ENCODE peak calls at places on chromosomes 6 and 20, in six cellular contexts. D is H1, P is GM12891, I is GM12878, T is K562, O is HepG2. K is an unnamed sample.

GRCh38 chr6:48641544-48641943 is 530.5 kb upstream of the PTCHD4 start:
- DNase-seq in D (no peak), P (no peak), I (no peak), T (no peak), O (no peak), K (no peak)

GRCh38 chr20:43799150-43799711 is 72.4 kb upstream of the GTSF1L start:
- DNase-seq in D (no peak), P (no peak), I (no peak), T (no peak), O (no peak), K (no peak)

GRCh38 chr20:44181611-44182010 is 5.4 kb downstream of the JPH2 start:
- DNase-seq in D (no peak), P (no peak), I (no peak), T (no peak), O (no peak), K (no peak)

GRCh38 chr6:108497883-108498282 is 62.8 kb upstream of the FOXO3 start:
- DNase-seq in D (no peak), P (no peak), I (no peak), T (peak), O (peak), K (no peak)

GRCh38 chr20:49636447-49636846 is 68.5 kb upstream of the PTGIS start:
- DNase-seq in D (no peak), P (no peak), I (no peak), T (no peak), O (no peak), K (no peak)

GRCh38 chr6:137722749-137723272 is 144.2 kb upstream of the TNFAIP3 start:
- DNase-seq in D (no peak), P (no peak), I (no peak), T (no peak), O (no peak), K (no peak)

GRCh38 chr6:62999796-63000195 is 211.5 kb upstream of the FKBP1C start:
- DNase-seq in D (no peak), P (no peak), I (no peak), T (no peak), O (no peak), K (no peak)

GRCh38 chr6:33126101-33126714 is 50.4 kb downstream of the HLA-DPB1 start:
- DNase-seq in D (no peak), P (no peak), I (no peak), T (peak), O (peak), K (no peak)

GRCh38 chr6:127586372-127586771 is 9.4 kb downstream of the C6orf58 start:
- DNase-seq in D (no peak), P (no peak), I (no peak), T (no peak), O (peak), K (no peak)

GRCh38 chr6:129713806-129714338 is 3.9 kb upstream of the ARHGAP18 start:
- DNase-seq in D (no peak), P (no peak), I (no peak), T (no peak), O (no peak), K (no peak)

GRCh38 chr6:1391692-1392309 is 2.4 kb downstream of the FOXF2 start:
- DNase-seq in D (no peak), P (no peak), I (no peak), T (no peak), O (no peak), K (no peak)

GRCh38 chr20:45235995-45236394 is 14.8 kb downstream of the SEMG2 start:
- DNase-seq in D (peak), P (no peak), I (no peak), T (peak), O (no peak), K (no peak)

GRCh38 chr6:140462495-140463311 is 1088.3 kb upstream of the CITED2 start:
- DNase-seq in D (no peak), P (no peak), I (no peak), T (no peak), O (no peak), K (no peak)

GRCh38 chr6:111484655-111484974 is 1.6 kb upstream of the REV3L start:
- DNase-seq in D (no peak), P (no peak), I (no peak), T (no peak), O (peak), K (no peak)

GRCh38 chr20:55090301-55090700 is 614.9 kb downstream of the DOK5 start:
- DNase-seq in D (no peak), P (no peak), I (no peak), T (no peak), O (no peak), K (no peak)

DNA sequence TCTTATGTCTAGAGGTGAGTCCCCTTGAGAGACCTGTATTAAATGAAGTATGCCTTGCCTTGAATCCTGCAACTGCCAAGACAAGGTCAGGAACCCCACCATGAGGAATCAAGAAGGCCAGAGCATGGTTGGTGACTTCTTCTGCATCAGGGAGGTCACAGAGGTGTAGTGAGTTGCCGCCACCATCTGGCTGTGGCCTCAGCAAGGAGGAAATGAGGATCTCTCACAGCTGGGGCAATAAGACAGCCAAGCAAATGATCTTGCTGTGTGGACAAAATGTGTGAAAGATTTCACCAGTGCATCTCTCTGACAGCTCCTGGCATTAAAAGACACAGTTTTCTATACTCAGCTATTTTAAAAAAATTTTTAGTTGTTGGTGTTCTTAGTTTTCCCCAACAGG is 611.0 kb downstream of the DOK5 start:
- DNase-seq in D (no peak), P (no peak), I (no peak), T (no peak), O (no peak), K (no peak)
- TF ChIP-seq TAF1 in D (no peak), P (no peak), I (no peak), T (no peak), O (no peak), K (no peak)

GRCh38 chr20:18218249-18218648 is 70.1 kb upstream of the ZNF133 start:
- DNase-seq in D (no peak), P (no peak), I (no peak), T (no peak), O (no peak), K (no peak)
- TF ChIP-seq POLR2AphosphoS5 in D (no peak), P (no peak), I (no peak), T (no peak), O (no peak), K (no peak)

DNA sequence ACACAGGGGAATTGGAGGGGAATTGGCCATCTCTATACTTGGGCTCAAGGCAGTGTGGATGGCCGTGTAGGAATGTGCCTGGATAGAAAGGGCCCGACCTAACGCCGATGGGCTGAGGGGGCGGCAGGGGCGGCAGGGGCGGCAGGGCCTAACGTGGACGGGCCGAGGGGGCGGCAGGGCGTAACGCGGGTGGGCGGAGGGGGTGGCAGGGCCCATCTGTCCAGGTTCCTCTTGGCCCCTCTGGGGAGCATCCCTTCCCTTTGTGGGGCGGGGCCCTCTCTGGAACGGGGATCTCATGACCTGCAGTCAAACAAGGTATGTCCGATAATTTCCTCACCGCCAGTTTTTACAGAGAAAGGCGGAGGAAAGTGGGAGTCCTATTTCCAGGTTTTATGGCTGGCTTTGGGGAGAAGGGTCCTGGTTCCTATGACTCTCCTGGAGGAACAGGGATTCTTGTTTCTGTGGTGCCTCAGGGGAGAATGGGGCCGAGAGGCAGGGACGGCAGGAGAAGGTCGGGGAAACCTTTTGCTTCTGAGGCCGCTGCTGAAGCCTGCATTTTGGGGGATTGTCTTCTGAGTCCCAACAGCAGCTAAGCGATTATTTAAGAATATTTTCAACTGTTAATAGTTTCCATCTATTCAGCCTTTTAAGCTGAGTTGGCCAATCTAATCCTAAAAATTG is 100.8 kb upstream of the FRMD1 start:
- DNase-seq in D (no peak), P (no peak), I (no peak), T (no peak), O (no peak), K (no peak)
- TF ChIP-seq POLR2A in D (no peak), P (no peak), I (no peak), T (no peak), O (no peak), K (no peak)

GRCh38 chr6:132932566-132932965 is 118.2 kb downstream of the RPS12 start:
- DNase-seq in D (no peak), P (no peak), I (no peak), T (no peak), O (no peak), K (no peak)

GRCh38 chr6:132931313-132931712 is 116.9 kb downstream of the RPS12 start:
- DNase-seq in D (no peak), P (no peak), I (no peak), T (no peak), O (no peak), K (no peak)

GRCh38 chr6:132934496-132934895 is 120.1 kb downstream of the RPS12 start:
- DNase-seq in D (no peak), P (no peak), I (no peak), T (no peak), O (no peak), K (no peak)

GRCh38 chr6:132931937-132932336 is 117.6 kb downstream of the RPS12 start:
- DNase-seq in D (no peak), P (no peak), I (no peak), T (no peak), O (no peak), K (no peak)

DNA sequence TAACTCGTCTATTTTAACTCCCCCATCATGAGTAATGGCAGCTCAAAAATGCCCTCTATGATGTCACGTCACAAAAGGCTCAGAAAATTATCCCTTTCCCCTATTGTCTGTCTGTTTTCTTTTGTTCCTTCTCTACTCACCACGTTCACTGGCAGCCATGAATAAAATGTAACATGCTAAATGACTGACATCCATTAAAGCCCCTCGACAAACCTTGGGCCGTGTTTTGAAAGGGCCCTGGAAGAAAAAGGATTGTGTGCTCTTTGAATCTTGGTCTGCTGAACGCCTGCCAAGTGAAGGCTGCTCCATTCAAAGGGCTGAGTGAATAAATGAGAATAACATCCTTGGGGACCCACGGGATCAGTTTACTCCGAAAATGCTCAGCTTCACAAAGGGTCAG is 118.7 kb downstream of the RPS12 start:
- DNase-seq in D (no peak), P (no peak), I (no peak), T (no peak), O (no peak), K (no peak)
- TF ChIP-seq TAF1 in D (no peak), P (no peak), I (no peak), T (no peak), O (no peak), K (no peak)

GRCh38 chr6:118249680-118250079 is 298.4 kb upstream of the PLN start:
- DNase-seq in D (no peak), P (no peak), I (no peak), T (no peak), O (no peak), K (no peak)
- TF ChIP-seq POLR2AphosphoS5 in D (no peak), P (no peak), I (no peak), T (no peak), O (no peak), K (no peak)

DNA sequence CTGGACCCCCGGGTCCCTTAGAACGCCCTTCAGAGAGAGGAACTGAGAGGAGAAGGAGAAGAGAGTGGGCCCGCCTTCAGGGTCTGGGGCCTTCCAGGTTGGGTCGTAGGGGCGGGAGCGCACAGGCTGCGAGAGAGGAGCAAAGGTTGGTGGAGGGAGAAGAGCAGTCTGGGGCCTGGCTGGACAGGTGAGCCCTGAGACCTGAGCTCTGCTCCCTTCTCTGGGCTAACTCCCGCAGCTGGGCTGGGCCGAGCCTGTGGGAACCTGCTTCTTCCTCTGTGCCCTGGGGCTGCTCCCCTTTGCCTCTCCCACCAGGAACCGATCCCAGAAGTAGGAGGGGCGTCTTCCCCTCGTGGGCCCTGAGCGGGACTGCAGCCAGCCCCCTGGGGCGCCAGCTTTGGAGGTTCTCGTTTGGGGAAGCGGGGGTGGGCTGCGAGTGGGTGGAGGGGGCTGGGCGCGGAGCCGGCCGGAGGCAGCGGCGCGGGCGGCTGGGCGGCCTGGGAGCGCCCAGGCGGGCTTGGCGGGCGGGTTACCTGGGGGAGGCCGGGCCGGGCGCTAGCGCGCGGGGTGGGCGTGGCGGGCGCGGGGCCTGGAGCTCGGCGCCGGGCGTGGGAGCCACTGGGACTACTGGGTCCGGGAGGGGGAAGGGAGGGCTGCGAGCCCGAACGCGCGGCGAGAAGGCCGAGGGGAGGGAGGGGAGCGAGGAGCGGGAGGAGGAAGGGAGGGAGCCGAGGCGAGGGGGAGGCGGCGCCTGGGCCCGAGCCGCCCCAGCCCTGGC is at the start of gene DDR1:
- DNase-seq in D (no peak), P (peak), I (no peak), T (peak), O (peak), K (peak)
- TF ChIP-seq POLR2A in D (no peak), P (no peak), I (peak), T (no peak), O (no peak), K (no peak)

DNA sequence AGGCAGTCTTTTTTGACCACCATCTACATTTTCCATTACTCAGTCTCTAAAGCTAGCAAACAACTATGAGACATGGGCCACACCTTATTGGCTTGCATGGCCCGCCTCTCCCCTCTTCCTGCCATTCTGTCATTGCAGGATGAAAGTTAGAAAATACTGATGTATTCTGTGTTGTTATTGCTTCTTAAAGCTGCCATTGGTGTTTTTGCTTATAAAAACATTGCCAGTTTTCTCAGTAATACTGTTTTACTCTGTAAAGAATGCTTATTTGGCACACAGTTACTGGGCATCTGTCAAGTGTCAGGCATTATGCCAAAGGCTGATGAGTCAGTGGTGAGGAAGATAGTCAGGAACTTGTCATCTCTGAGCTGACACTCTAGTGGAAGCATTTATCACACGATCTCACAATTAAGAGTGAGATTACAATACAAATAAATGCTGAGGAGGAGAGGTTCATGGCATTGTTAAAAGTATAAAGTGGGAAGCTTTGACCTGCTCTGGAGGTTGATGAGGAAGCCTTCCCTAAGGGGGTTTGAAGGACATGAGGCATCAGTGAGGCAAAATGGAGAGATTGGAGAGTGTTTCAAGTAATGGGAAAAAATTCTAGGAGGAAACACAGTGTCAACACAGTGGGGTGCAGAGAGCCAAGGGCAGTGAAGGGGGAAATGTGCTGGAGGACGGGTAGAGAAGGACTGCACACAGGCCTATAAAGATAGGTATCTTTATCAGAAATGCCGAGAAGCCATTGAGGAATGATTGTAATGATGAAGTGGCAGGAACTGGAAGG is 14.7 kb downstream of the KLHL32 start:
- DNase-seq in D (no peak), P (no peak), I (no peak), T (no peak), O (no peak), K (no peak)
- TF ChIP-seq TAF1 in D (no peak), P (no peak), I (no peak), T (no peak), O (no peak), K (no peak)

GRCh38 chr20:60255866-60256265 is 297.6 kb downstream of the CDH26 start:
- DNase-seq in D (no peak), P (no peak), I (no peak), T (no peak), O (no peak), K (no peak)

GRCh38 chr20:60257671-60258070 is 299.4 kb downstream of the CDH26 start:
- DNase-seq in D (no peak), P (no peak), I (no peak), T (no peak), O (no peak), K (no peak)

GRCh38 chr20:60258255-60258863 is 300.1 kb downstream of the CDH26 start:
- DNase-seq in D (no peak), P (no peak), I (no peak), T (no peak), O (peak), K (no peak)

GRCh38 chr20:60255426-60255825 is 297.2 kb downstream of the CDH26 start:
- DNase-seq in D (no peak), P (no peak), I (no peak), T (no peak), O (no peak), K (no peak)

GRCh38 chr20:60256811-60257210 is 298.6 kb downstream of the CDH26 start:
- DNase-seq in D (no peak), P (no peak), I (no peak), T (no peak), O (no peak), K (no peak)
- TF ChIP-seq POLR2AphosphoS5 in D (no peak), P (no peak), I (no peak), T (no peak), O (no peak), K (no peak)

DNA sequence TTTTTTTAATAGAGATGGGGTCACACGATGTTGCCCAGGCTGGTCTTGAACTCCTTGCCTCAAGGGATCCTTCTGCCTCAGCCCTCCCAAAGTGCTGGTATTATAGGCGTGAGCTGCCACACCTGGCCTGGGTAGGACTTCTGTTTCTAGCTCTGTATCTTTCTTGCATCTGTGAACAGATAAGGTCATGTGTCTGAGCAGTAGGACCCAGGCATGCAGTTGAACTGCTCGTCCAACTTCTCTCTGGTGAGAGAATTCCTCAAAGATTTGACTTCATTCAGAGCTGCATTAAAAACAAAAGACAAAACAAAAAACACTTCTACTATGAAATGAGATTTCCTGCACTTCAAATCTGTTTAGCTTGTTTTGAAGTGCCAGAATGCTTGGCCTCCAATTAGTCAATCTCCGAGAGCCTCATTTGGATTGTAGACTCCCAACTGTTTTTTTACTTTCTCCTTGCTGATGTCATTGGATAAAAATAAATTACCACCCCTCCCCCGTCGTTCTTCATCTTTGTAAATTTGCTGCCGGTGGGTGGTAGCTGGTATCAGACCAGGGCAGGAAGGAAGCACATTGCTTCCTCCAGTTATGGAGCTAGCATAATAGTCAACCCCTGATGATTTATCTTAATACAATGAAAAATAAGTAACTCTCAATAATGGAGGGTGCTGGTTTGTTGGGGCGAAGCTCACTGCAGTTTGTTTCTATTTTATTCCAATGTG is 17.6 kb downstream of the CD109 start:
- DNase-seq in D (no peak), P (no peak), I (no peak), T (no peak), O (no peak), K (no peak)
- TF ChIP-seq POLR2A in D (no peak), P (no peak), I (no peak), T (no peak), O (no peak), K (no peak)

DNA sequence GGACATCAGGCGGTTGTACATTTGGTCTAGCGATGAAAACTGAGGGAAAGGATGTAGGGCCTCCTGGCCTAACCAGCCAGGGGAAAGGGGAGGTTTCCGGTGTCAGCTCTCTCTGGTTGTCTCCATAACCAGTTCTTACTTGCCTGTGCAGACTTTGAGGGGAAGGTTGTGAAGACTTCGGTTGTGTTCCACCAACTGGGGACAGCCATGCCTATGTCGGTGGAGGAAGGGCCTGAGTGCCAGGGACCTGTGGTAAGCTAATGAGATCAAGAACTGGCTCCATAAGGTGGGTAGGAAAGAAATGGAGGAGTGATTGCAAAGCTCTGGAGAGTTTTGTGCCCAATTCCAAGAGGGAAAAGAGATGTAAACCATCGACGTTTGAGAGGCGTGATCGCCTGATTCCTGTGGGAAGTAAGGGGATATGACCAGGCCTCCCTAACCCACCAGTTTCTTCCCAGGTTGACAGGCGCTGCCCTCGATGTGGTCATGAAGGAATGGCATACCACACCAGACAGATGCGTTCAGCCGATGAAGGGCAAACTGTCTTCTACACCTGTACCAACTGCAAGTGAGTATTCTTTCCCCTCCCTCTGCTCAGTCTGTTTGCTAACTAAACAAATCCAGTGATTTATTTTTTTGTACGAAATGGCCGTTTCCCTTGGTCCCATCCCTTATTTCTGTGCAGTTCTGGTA is 847 bp downstream of the POLR1H start:
- DNase-seq in D (no peak), P (no peak), I (no peak), T (peak), O (no peak), K (no peak)
- TF ChIP-seq TAF1 in D (no peak), P (no peak), I (no peak), T (no peak), O (no peak), K (no peak)